ENCODE peak calls at places on chromosomes 2 and 18, in four cellular contexts. One of them, this sample, is unnamed. For H3K9me3, the result is how much of the 10 kb centered on the place peaks cover.

GRCh38 chr2:17815466-17816184 is 635 bp upstream of the MSGN1 start:
- DNase-seq in heart left ventricle: no peak
- DNase-seq in adipocyte: no peak
- DNase-seq in NT2/D1: no peak
- DNase-seq in this sample: no peak

GRCh38 chr2:101152195-101153076 is 1.3 kb upstream of the TBC1D8 start:
- DNase-seq in heart left ventricle: no peak
- DNase-seq in adipocyte: peak
- DNase-seq in NT2/D1: no peak
- DNase-seq in this sample: no peak

GRCh38 chr2:160415991-160416390 is 77.6 kb downstream of the RBMS1 start:
- DNase-seq in heart left ventricle: no peak
- DNase-seq in adipocyte: peak
- DNase-seq in NT2/D1: no peak
- DNase-seq in this sample: no peak

GRCh38 chr2:182715121-182715895 is 749 bp upstream of the DNAJC10 start:
- DNase-seq in heart left ventricle: no peak
- DNase-seq in adipocyte: peak
- DNase-seq in NT2/D1: no peak
- DNase-seq in this sample: no peak

GRCh38 chr2:147538088-147538487 is 306.7 kb upstream of the ACVR2A start:
- DNase-seq in heart left ventricle: no peak
- DNase-seq in adipocyte: no peak
- DNase-seq in NT2/D1: no peak
- DNase-seq in this sample: no peak

GRCh38 chr2:216023055-216023648 is 9.8 kb upstream of the MREG start:
- DNase-seq in heart left ventricle: no peak
- DNase-seq in adipocyte: peak
- DNase-seq in NT2/D1: no peak
- DNase-seq in this sample: no peak

GRCh38 chr2:188345439-188345838 is 53.8 kb downstream of the GULP1 start:
- DNase-seq in heart left ventricle: no peak
- DNase-seq in adipocyte: peak
- DNase-seq in NT2/D1: no peak
- DNase-seq in this sample: no peak

GRCh38 chr18:79851981-79852380 is 54.2 kb downstream of the KCNG2 start:
- DNase-seq in heart left ventricle: no peak
- DNase-seq in adipocyte: no peak
- DNase-seq in NT2/D1: no peak
- DNase-seq in this sample: no peak

GRCh38 chr2:231104115-231104713 is 20.6 kb downstream of the HTR2B start:
- DNase-seq in heart left ventricle: no peak
- DNase-seq in adipocyte: peak
- DNase-seq in NT2/D1: peak
- DNase-seq in this sample: no peak

GRCh38 chr2:76464310-76464709 is 753.6 kb upstream of the GCFC2 start:
- DNase-seq in heart left ventricle: no peak
- DNase-seq in adipocyte: no peak
- DNase-seq in NT2/D1: no peak
- DNase-seq in this sample: no peak

GRCh38 chr2:40168032-40168431 is 283.9 kb downstream of the SLC8A1 start:
- DNase-seq in heart left ventricle: no peak
- DNase-seq in adipocyte: no peak
- DNase-seq in NT2/D1: no peak
- DNase-seq in this sample: no peak

GRCh38 chr2:173232956-173233744 is 121.5 kb upstream of the CDCA7 start:
- DNase-seq in heart left ventricle: no peak
- DNase-seq in adipocyte: peak
- DNase-seq in NT2/D1: no peak
- DNase-seq in this sample: no peak

GRCh38 chr2:88144271-88144670 is 16.4 kb upstream of the FABP1 start:
- DNase-seq in heart left ventricle: no peak
- DNase-seq in adipocyte: no peak
- DNase-seq in NT2/D1: no peak
- DNase-seq in this sample: no peak

GRCh38 chr2:105969552-105969951 is 224.5 kb downstream of the UXS1 start:
- DNase-seq in heart left ventricle: no peak
- DNase-seq in adipocyte: no peak
- DNase-seq in NT2/D1: peak
- DNase-seq in this sample: no peak

GRCh38 chr2:57884281-57884680 is 162.3 kb upstream of the VRK2 start:
- DNase-seq in heart left ventricle: no peak
- DNase-seq in adipocyte: no peak
- DNase-seq in NT2/D1: no peak
- DNase-seq in this sample: no peak

GRCh38 chr2:55965966-55966365 is 42.4 kb upstream of the EFEMP1 start:
- DNase-seq in heart left ventricle: no peak
- DNase-seq in adipocyte: no peak
- DNase-seq in NT2/D1: no peak
- DNase-seq in this sample: no peak

GRCh38 chr2:143205106-143205764 is 76.0 kb downstream of the ARHGAP15 start:
- DNase-seq in heart left ventricle: no peak
- DNase-seq in adipocyte: peak
- DNase-seq in NT2/D1: no peak
- DNase-seq in this sample: no peak

GRCh38 chr18:66621816-66622576 is 18.1 kb upstream of the CDH19 start:
- DNase-seq in heart left ventricle: no peak
- DNase-seq in adipocyte: no peak
- DNase-seq in NT2/D1: no peak
- DNase-seq in this sample: no peak

GRCh38 chr2:192236136-192236535 is 41.4 kb upstream of the TMEFF2 start:
- DNase-seq in heart left ventricle: no peak
- DNase-seq in adipocyte: peak
- DNase-seq in NT2/D1: no peak
- DNase-seq in this sample: no peak

GRCh38 chr2:218829868-218830451 is 1.6 kb downstream of the PRKAG3 start:
- DNase-seq in heart left ventricle: peak
- DNase-seq in adipocyte: no peak
- DNase-seq in NT2/D1: no peak
- DNase-seq in this sample: no peak

GRCh38 chr2:10042301-10043161 is 819 bp upstream of the KLF11 start:
- DNase-seq in heart left ventricle: peak
- DNase-seq in adipocyte: peak
- DNase-seq in NT2/D1: no peak
- DNase-seq in this sample: no peak

GRCh38 chr2:132489150-132489549 is 72.5 kb downstream of the GPR39 start:
- DNase-seq in heart left ventricle: peak
- DNase-seq in adipocyte: peak
- DNase-seq in NT2/D1: no peak
- DNase-seq in this sample: no peak

GRCh38 chr2:42117182-42117579 is 52.0 kb upstream of the EML4 start:
- DNase-seq in heart left ventricle: no peak
- DNase-seq in adipocyte: no peak
- DNase-seq in NT2/D1: no peak
- DNase-seq in this sample: no peak

GRCh38 chr2:43831438-43832294 is 7.0 kb downstream of the ABCG5 start:
- DNase-seq in heart left ventricle: no peak
- DNase-seq in adipocyte: no peak
- DNase-seq in NT2/D1: no peak
- DNase-seq in this sample: no peak

GRCh38 chr2:121254748-121255147 is 30.3 kb downstream of the TFCP2L1 start:
- DNase-seq in heart left ventricle: no peak
- DNase-seq in adipocyte: no peak
- DNase-seq in NT2/D1: no peak
- DNase-seq in this sample: no peak

GRCh38 chr2:225512873-225513580 is 113.5 kb downstream of the NYAP2 start:
- DNase-seq in heart left ventricle: no peak
- DNase-seq in adipocyte: peak
- DNase-seq in NT2/D1: no peak
- DNase-seq in this sample: no peak

GRCh38 chr18:73245345-73245744 is 377.6 kb upstream of the NETO1 start:
- DNase-seq in heart left ventricle: no peak
- DNase-seq in adipocyte: no peak
- DNase-seq in NT2/D1: peak
- DNase-seq in this sample: no peak

GRCh38 chr2:119699016-119699606 is 20.1 kb downstream of the TMEM177 start:
- DNase-seq in heart left ventricle: no peak
- DNase-seq in adipocyte: no peak
- DNase-seq in NT2/D1: no peak
- DNase-seq in this sample: no peak

GRCh38 chr18:50928551-50928950 is 39.3 kb upstream of the ELAC1 start:
- DNase-seq in heart left ventricle: no peak
- DNase-seq in adipocyte: no peak
- DNase-seq in NT2/D1: no peak
- DNase-seq in this sample: no peak

GRCh38 chr2:227163445-227163997 is 484 bp downstream of the COL4A4 start:
- DNase-seq in heart left ventricle: no peak
- DNase-seq in adipocyte: no peak
- DNase-seq in NT2/D1: no peak
- DNase-seq in this sample: no peak

GRCh38 chr2:234747833-234748559 is 203.8 kb upstream of the SH3BP4 start:
- DNase-seq in heart left ventricle: no peak
- DNase-seq in adipocyte: no peak
- DNase-seq in NT2/D1: no peak
- DNase-seq in this sample: no peak

GRCh38 chr2:2237563-2237962 is 93.5 kb downstream of the MYT1L start:
- DNase-seq in heart left ventricle: no peak
- DNase-seq in adipocyte: no peak
- DNase-seq in NT2/D1: no peak
- DNase-seq in this sample: no peak

GRCh38 chr2:28438532-28439063 is 45.9 kb downstream of the FOSL2 start:
- DNase-seq in heart left ventricle: no peak
- DNase-seq in adipocyte: no peak
- DNase-seq in NT2/D1: no peak
- DNase-seq in this sample: no peak

GRCh38 chr18:9926223-9926894 is 12.5 kb downstream of the VAPA start:
- DNase-seq in heart left ventricle: no peak
- DNase-seq in adipocyte: no peak
- DNase-seq in NT2/D1: no peak
- DNase-seq in this sample: no peak

DNA sequence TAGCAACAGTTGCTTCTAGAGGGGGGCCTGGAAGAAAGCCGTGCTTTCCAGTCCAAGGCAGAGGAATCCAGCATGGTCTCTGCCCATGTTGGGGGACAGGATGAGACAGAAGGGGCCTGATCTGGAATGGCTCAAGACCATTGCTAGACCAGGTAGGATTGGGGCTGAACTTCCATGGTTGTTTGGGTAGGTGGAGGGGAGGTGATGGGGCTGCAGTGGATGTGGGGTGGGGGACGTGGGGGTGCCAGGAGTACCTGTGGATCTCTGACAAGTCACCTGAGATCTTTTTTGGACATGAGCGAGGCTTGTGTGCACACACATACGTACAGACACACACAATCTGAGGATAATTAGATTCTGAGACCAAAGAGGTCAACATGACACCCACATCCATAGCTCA is 228.7 kb upstream of the SKOR2 start:
- DNase-seq in heart left ventricle: no peak
- DNase-seq in adipocyte: no peak
- DNase-seq in NT2/D1: no peak
- DNase-seq in this sample: no peak
- H3K9me3 ChIP-seq in heart left ventricle: under half
- H3K9me3 ChIP-seq in adipocyte: under half
- H3K9me3 ChIP-seq in NT2/D1: under half
- H3K9me3 ChIP-seq in this sample: under half

GRCh38 chr2:877747-878146 is 72.9 kb upstream of the SNTG2 start:
- DNase-seq in heart left ventricle: no peak
- DNase-seq in adipocyte: no peak
- DNase-seq in NT2/D1: no peak
- DNase-seq in this sample: peak
- H3K9me3 ChIP-seq in heart left ventricle: under half
- H3K9me3 ChIP-seq in adipocyte: under half
- H3K9me3 ChIP-seq in NT2/D1: under half
- H3K9me3 ChIP-seq in this sample: under half

GRCh38 chr18:4069183-4069582 is 385.9 kb downstream of the DLGAP1 start:
- DNase-seq in heart left ventricle: no peak
- DNase-seq in adipocyte: no peak
- DNase-seq in NT2/D1: no peak
- DNase-seq in this sample: no peak

GRCh38 chr18:4068552-4069158 is 386.5 kb downstream of the DLGAP1 start:
- DNase-seq in heart left ventricle: no peak
- DNase-seq in adipocyte: peak
- DNase-seq in NT2/D1: peak
- DNase-seq in this sample: no peak

GRCh38 chr18:4058179-4058578 is 396.9 kb downstream of the DLGAP1 start:
- DNase-seq in heart left ventricle: no peak
- DNase-seq in adipocyte: no peak
- DNase-seq in NT2/D1: no peak
- DNase-seq in this sample: no peak

GRCh38 chr18:4060427-4061281 is 394.5 kb downstream of the DLGAP1 start:
- DNase-seq in heart left ventricle: no peak
- DNase-seq in adipocyte: no peak
- DNase-seq in NT2/D1: no peak
- DNase-seq in this sample: no peak

GRCh38 chr18:4063545-4063944 is 391.6 kb downstream of the DLGAP1 start:
- DNase-seq in heart left ventricle: no peak
- DNase-seq in adipocyte: no peak
- DNase-seq in NT2/D1: no peak
- DNase-seq in this sample: no peak
- H3K9me3 ChIP-seq in heart left ventricle: under half
- H3K9me3 ChIP-seq in adipocyte: under half
- H3K9me3 ChIP-seq in NT2/D1: under half
- H3K9me3 ChIP-seq in this sample: under half

GRCh38 chr2:71326968-71327367 is 4.6 kb upstream of the ZNF638 start:
- DNase-seq in heart left ventricle: no peak
- DNase-seq in adipocyte: no peak
- DNase-seq in NT2/D1: no peak
- DNase-seq in this sample: no peak

GRCh38 chr2:71327916-71328315 is 3.7 kb upstream of the ZNF638 start:
- DNase-seq in heart left ventricle: no peak
- DNase-seq in adipocyte: no peak
- DNase-seq in NT2/D1: no peak
- DNase-seq in this sample: no peak

DNA sequence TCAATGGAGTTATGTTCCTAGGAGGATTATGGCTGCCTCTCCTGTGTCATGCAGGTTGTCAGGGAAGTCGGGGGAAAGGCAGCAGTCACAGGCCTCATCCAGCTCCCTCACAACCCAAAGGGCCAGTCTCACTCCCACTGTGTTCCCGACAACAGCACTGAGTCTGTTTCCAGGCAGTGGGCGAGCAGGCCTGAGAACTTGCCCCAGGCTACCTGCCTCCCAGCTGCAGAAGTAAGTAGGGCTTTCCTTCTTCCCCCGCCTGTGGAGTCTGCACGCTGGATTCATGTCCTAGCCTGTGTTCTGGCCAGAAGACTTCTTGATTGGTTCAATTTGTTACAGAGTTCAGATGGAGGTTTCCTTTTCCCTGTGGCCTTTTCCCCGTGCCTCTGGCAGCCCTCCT is 8.2 kb upstream of the ZNF638 start:
- DNase-seq in heart left ventricle: no peak
- DNase-seq in adipocyte: no peak
- DNase-seq in NT2/D1: no peak
- DNase-seq in this sample: no peak
- H3K9me3 ChIP-seq in heart left ventricle: under half
- H3K9me3 ChIP-seq in adipocyte: under half
- H3K9me3 ChIP-seq in NT2/D1: under half
- H3K9me3 ChIP-seq in this sample: under half

DNA sequence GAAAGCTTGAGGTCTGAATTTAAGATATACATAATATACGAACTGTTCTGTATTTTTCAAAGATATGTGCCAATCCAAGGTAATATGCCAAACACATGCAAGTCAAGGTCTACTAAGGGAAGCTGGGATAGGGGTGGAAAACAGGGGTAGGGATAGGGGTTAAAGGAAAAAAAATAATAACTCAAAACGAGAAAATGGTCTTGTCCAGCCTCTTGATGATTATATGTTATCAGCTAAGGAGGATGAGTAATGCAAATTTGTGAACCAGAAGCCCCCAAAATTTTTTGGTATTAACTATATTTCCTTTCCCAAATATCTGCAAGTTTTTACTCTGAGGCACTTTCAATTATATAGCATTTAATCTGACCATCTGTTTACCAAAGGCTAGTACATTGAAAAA is 219.3 kb downstream of the ZEB2 start:
- DNase-seq in heart left ventricle: no peak
- DNase-seq in adipocyte: no peak
- DNase-seq in NT2/D1: no peak
- DNase-seq in this sample: no peak
- H3K9me3 ChIP-seq in heart left ventricle: under half
- H3K9me3 ChIP-seq in adipocyte: under half
- H3K9me3 ChIP-seq in NT2/D1: under half
- H3K9me3 ChIP-seq in this sample: under half